ENCODE peak calls at places on chromosomes 4 and X, in five cellular contexts. C is activated CD4-positive, alpha-beta T cell treated with anti-CD3 and anti-CD28 coated beads for 24 hours; G is substantia nigra; R is lower lobe of right lung; U is colonic mucosa. P is an unnamed sample.

GRCh38 chr4:142352682-142353081 is 493.4 kb downstream of the INPP4B start:
- DNase-seq in U (no peak), G (no peak), R (no peak), C (no peak), P (no peak)

GRCh38 chr4:2820216-2820982 is 23.2 kb upstream of the ADD1 start:
- DNase-seq in C (no peak), U (no peak), R (peak), G (no peak), P (no peak)

GRCh38 chr4:8682725-8683124 is 90.2 kb downstream of the CPZ start:
- DNase-seq in U (no peak), C (no peak), G (no peak), R (no peak), P (no peak)

GRCh38 chrX:44873415-44874270 is 655 bp downstream of the KDM6A start:
- DNase-seq in C (peak), G (peak), R (peak), U (peak), P (peak)

GRCh38 chrX:23953908-23954269 is 46.1 kb downstream of the CXorf58 start:
- DNase-seq in C (no peak), U (no peak), R (no peak), G (no peak), P (no peak)

GRCh38 chrX:95071621-95072020 is 1397.6 kb downstream of the FAM133A start:
- DNase-seq in G (no peak), C (no peak), R (no peak), U (no peak), P (no peak)

GRCh38 chr4:140755811-140756291 is 334 bp downstream of the TBC1D9 start:
- DNase-seq in U (no peak), G (peak), R (peak), C (no peak), P (peak)

GRCh38 chr4:3388461-3389185 is 53.1 kb upstream of the HGFAC start:
- DNase-seq in C (no peak), R (peak), G (no peak), U (no peak), P (no peak)

GRCh38 chrX:75107863-75108509 is 48.1 kb downstream of the ABCB7 start:
- DNase-seq in C (no peak), R (no peak), G (no peak), U (no peak), P (no peak)

GRCh38 chrX:75155454-75155829 is 641 bp downstream of the ABCB7 start:
- DNase-seq in U (no peak), C (no peak), G (no peak), R (no peak), P (no peak)

GRCh38 chrX:134547047-134547679 is 87.2 kb downstream of the HPRT1 start:
- DNase-seq in G (no peak), R (no peak), U (no peak), C (no peak), P (no peak)

GRCh38 chr4:76002176-76002575 is 5.1 kb downstream of the CXCL9 start:
- DNase-seq in U (no peak), G (no peak), C (no peak), R (no peak), P (no peak)

GRCh38 chr4:7827566-7827965 is 112.1 kb downstream of the AFAP1 start:
- DNase-seq in G (no peak), U (no peak), R (no peak), C (no peak), P (no peak)

GRCh38 chr4:162706051-162706450 is 460.6 kb downstream of the NAF1 start:
- DNase-seq in C (no peak), U (no peak), R (no peak), G (no peak), P (no peak)

GRCh38 chrX:10199212-10199611 is 42.4 kb downstream of the CLCN4 start:
- DNase-seq in C (no peak), U (no peak), R (peak), G (no peak), P (no peak)

GRCh38 chr4:22091906-22092305 is 143.3 kb upstream of the KCNIP4 start:
- DNase-seq in G (no peak), R (no peak), C (no peak), U (no peak), P (no peak)

GRCh38 chr4:1723131-1723801 is 1.9 kb downstream of the TACC3 start:
- DNase-seq in R (peak), G (no peak), U (no peak), C (peak), P (no peak)

GRCh38 chrX:37912286-37912685 is 64.9 kb upstream of the DYNLT3 start:
- DNase-seq in R (no peak), G (no peak), C (no peak), U (no peak), P (no peak)

GRCh38 chr4:128468485-128468989 is 180.9 kb upstream of the PGRMC2 start:
- DNase-seq in R (no peak), U (peak), C (no peak), G (peak), P (no peak)

GRCh38 chr4:4574792-4575191 is 32.9 kb upstream of the STX18 start:
- DNase-seq in R (peak), C (no peak), G (peak), U (peak), P (peak)

GRCh38 chr4:26418107-26418506 is 72.2 kb downstream of the CCKAR start:
- DNase-seq in R (no peak), C (no peak), U (no peak), G (no peak), P (no peak)

GRCh38 chr4:43457866-43458265 is 565.4 kb downstream of the GRXCR1 start:
- DNase-seq in R (no peak), C (no peak), G (no peak), U (no peak), P (no peak)

GRCh38 chrX:55006827-55007621 is 6.9 kb downstream of the APEX2 start:
- DNase-seq in U (no peak), G (no peak), R (no peak), C (no peak), P (no peak)

GRCh38 chrX:19840899-19841648 is 46.3 kb downstream of the SH3KBP1 start:
- DNase-seq in R (no peak), C (no peak), G (no peak), U (no peak), P (peak)

GRCh38 chrX:110280954-110281353 is 36.9 kb downstream of the AMMECR1 start:
- DNase-seq in C (no peak), R (no peak), G (no peak), U (no peak), P (no peak)

GRCh38 chr4:44583393-44583792 is 68.0 kb downstream of the YIPF7 start:
- DNase-seq in U (no peak), G (no peak), C (no peak), R (no peak), P (peak)

GRCh38 chr4:6710282-6710681 is 617 bp upstream of the MRFAP1L1 start:
- DNase-seq in C (no peak), U (no peak), G (no peak), R (no peak), P (no peak)

GRCh38 chr4:185599844-185600243 is 64.5 kb upstream of the PDLIM3 start:
- DNase-seq in R (no peak), G (no peak), C (no peak), U (no peak), P (no peak)

GRCh38 chr4:20580907-20581306 is 119.4 kb upstream of the PACRGL start:
- DNase-seq in U (no peak), C (no peak), R (no peak), G (no peak), P (no peak)

GRCh38 chr4:123564758-123565346 is 168.3 kb downstream of the SPRY1 start:
- DNase-seq in R (no peak), C (peak), G (peak), U (peak), P (peak)

GRCh38 chrX:14865201-14865600 is 7.7 kb downstream of the FANCB start:
- DNase-seq in U (no peak), G (no peak), R (no peak), C (no peak), P (no peak)

GRCh38 chr4:41538887-41539498 is 1.0 kb downstream of the LIMCH1 start:
- DNase-seq in G (peak), C (no peak), U (no peak), R (no peak), P (no peak)

GRCh38 chr4:76212851-76213414 is 691 bp downstream of the SCARB2 start:
- DNase-seq in C (no peak), G (no peak), R (no peak), U (peak), P (no peak)

GRCh38 chr4:38914859-38915258 is 47.3 kb downstream of the FAM114A1 start:
- DNase-seq in C (no peak), R (no peak), G (no peak), U (no peak), P (no peak)

GRCh38 chr4:183838987-183839712 is 66.0 kb upstream of the STOX2 start:
- DNase-seq in U (no peak), R (no peak), G (no peak), C (no peak), P (no peak)

GRCh38 chr4:83240379-83240875 is 44.2 kb downstream of the COQ2 start:
- DNase-seq in C (no peak), U (no peak), G (peak), R (no peak), P (no peak)

GRCh38 chr4:1266881-1267763 is 18.2 kb upstream of the CTBP1 start:
- DNase-seq in C (no peak), R (no peak), U (no peak), G (no peak), P (no peak)

GRCh38 chrX:95318882-95319281 is 1365.8 kb upstream of the DIAPH2 start:
- DNase-seq in U (no peak), R (no peak), G (no peak), C (no peak), P (peak)

P was measured in H1.